ENCODE peak calls at places on chromosomes 11 and 22, in eight cellular contexts. One of them, this sample, is unnamed.
A peak's percentile ranks its signal among the peaks of the same experiment; 100 is the strongest.

GRCh38 chr22:27748355-27749168 is 53.0 kb downstream of the MN1 start:
- DNase-seq in stomach: no peak
- DNase-seq in CD8-positive, alpha-beta T cell: no peak
- DNase-seq in mucosa of descending colon: peak; percentile 13
- DNase-seq in upper lobe of left lung: no peak
- DNase-seq in tibial artery: no peak
- DNase-seq in sigmoid colon: peak; percentile 69
- DNase-seq in osteocyte: no peak
- DNase-seq in this sample: no peak

GRCh38 chr11:47592970-47593369 is 1.2 kb downstream of the C1QTNF4 start:
- DNase-seq in stomach: no peak
- DNase-seq in CD8-positive, alpha-beta T cell: no peak
- DNase-seq in mucosa of descending colon: no peak
- DNase-seq in upper lobe of left lung: no peak
- DNase-seq in tibial artery: no peak
- DNase-seq in sigmoid colon: no peak
- DNase-seq in osteocyte: no peak
- DNase-seq in this sample: no peak

GRCh38 chr11:122138759-122139594 is 23.0 kb upstream of the BLID start:
- DNase-seq in stomach: no peak
- DNase-seq in CD8-positive, alpha-beta T cell: no peak
- DNase-seq in mucosa of descending colon: no peak
- DNase-seq in upper lobe of left lung: no peak
- DNase-seq in tibial artery: no peak
- DNase-seq in sigmoid colon: no peak
- DNase-seq in osteocyte: no peak
- DNase-seq in this sample: no peak

GRCh38 chr11:95089620-95090542 is at the start of gene ENDOD1:
- DNase-seq in stomach: peak; percentile 85
- DNase-seq in CD8-positive, alpha-beta T cell: peak; percentile 91
- DNase-seq in mucosa of descending colon: peak; percentile 88
- DNase-seq in upper lobe of left lung: peak; percentile 97
- DNase-seq in tibial artery: peak; percentile 91
- DNase-seq in sigmoid colon: peak; percentile 88
- DNase-seq in osteocyte: peak; percentile 91
- DNase-seq in this sample: peak; percentile 86

GRCh38 chr11:34962034-34962433 is 45.6 kb downstream of the PDHX start:
- DNase-seq in stomach: no peak
- DNase-seq in CD8-positive, alpha-beta T cell: no peak
- DNase-seq in mucosa of descending colon: no peak
- DNase-seq in upper lobe of left lung: no peak
- DNase-seq in tibial artery: no peak
- DNase-seq in sigmoid colon: no peak
- DNase-seq in osteocyte: no peak
- DNase-seq in this sample: no peak

GRCh38 chr11:47891886-47892285 is 43.7 kb upstream of the NUP160 start:
- DNase-seq in stomach: no peak
- DNase-seq in CD8-positive, alpha-beta T cell: no peak
- DNase-seq in mucosa of descending colon: no peak
- DNase-seq in upper lobe of left lung: no peak
- DNase-seq in tibial artery: no peak
- DNase-seq in sigmoid colon: no peak
- DNase-seq in osteocyte: no peak
- DNase-seq in this sample: no peak

GRCh38 chr11:130047141-130047540 is 22.6 kb upstream of the APLP2 start:
- DNase-seq in stomach: no peak
- DNase-seq in CD8-positive, alpha-beta T cell: no peak
- DNase-seq in mucosa of descending colon: no peak
- DNase-seq in upper lobe of left lung: no peak
- DNase-seq in tibial artery: no peak
- DNase-seq in sigmoid colon: no peak
- DNase-seq in osteocyte: peak; percentile 4
- DNase-seq in this sample: no peak

GRCh38 chr11:36391062-36391461 is 95.0 kb downstream of the PRR5L start:
- DNase-seq in stomach: no peak
- DNase-seq in CD8-positive, alpha-beta T cell: no peak
- DNase-seq in mucosa of descending colon: no peak
- DNase-seq in upper lobe of left lung: no peak
- DNase-seq in tibial artery: no peak
- DNase-seq in sigmoid colon: no peak
- DNase-seq in osteocyte: no peak
- DNase-seq in this sample: no peak

GRCh38 chr11:72038491-72038890 is 39.8 kb downstream of the IL18BP start:
- DNase-seq in stomach: peak; percentile 55
- DNase-seq in CD8-positive, alpha-beta T cell: no peak
- DNase-seq in mucosa of descending colon: peak; percentile 64
- DNase-seq in upper lobe of left lung: no peak
- DNase-seq in tibial artery: peak; percentile 91
- DNase-seq in sigmoid colon: peak; percentile 94
- DNase-seq in osteocyte: no peak
- DNase-seq in this sample: no peak

GRCh38 chr11:133078591-133079179 is 453.6 kb downstream of the OPCML start:
- DNase-seq in stomach: peak; percentile 60
- DNase-seq in CD8-positive, alpha-beta T cell: no peak
- DNase-seq in mucosa of descending colon: peak; percentile 41
- DNase-seq in upper lobe of left lung: no peak
- DNase-seq in tibial artery: no peak
- DNase-seq in sigmoid colon: no peak
- DNase-seq in osteocyte: no peak
- DNase-seq in this sample: no peak

GRCh38 chr11:7637447-7638157 is 35.7 kb downstream of the CYB5R2 start:
- DNase-seq in stomach: no peak
- DNase-seq in CD8-positive, alpha-beta T cell: no peak
- DNase-seq in mucosa of descending colon: no peak
- DNase-seq in upper lobe of left lung: no peak
- DNase-seq in tibial artery: peak; percentile 76
- DNase-seq in sigmoid colon: peak; percentile 88
- DNase-seq in osteocyte: no peak
- DNase-seq in this sample: no peak

GRCh38 chr11:75760710-75761493 is 7.7 kb upstream of the DGAT2 start:
- DNase-seq in stomach: no peak
- DNase-seq in CD8-positive, alpha-beta T cell: no peak
- DNase-seq in mucosa of descending colon: no peak
- DNase-seq in upper lobe of left lung: no peak
- DNase-seq in tibial artery: no peak
- DNase-seq in sigmoid colon: no peak
- DNase-seq in osteocyte: no peak
- DNase-seq in this sample: no peak

GRCh38 chr11:109043318-109043717 is 378.4 kb downstream of the DDX10 start:
- DNase-seq in stomach: no peak
- DNase-seq in CD8-positive, alpha-beta T cell: no peak
- DNase-seq in mucosa of descending colon: no peak
- DNase-seq in upper lobe of left lung: no peak
- DNase-seq in tibial artery: no peak
- DNase-seq in sigmoid colon: no peak
- DNase-seq in osteocyte: no peak
- DNase-seq in this sample: no peak

GRCh38 chr11:109039611-109040010 is 374.7 kb downstream of the DDX10 start:
- DNase-seq in stomach: no peak
- DNase-seq in CD8-positive, alpha-beta T cell: no peak
- DNase-seq in mucosa of descending colon: no peak
- DNase-seq in upper lobe of left lung: no peak
- DNase-seq in tibial artery: no peak
- DNase-seq in sigmoid colon: no peak
- DNase-seq in osteocyte: no peak
- DNase-seq in this sample: no peak

GRCh38 chr11:109041876-109042275 is 377.0 kb downstream of the DDX10 start:
- DNase-seq in stomach: no peak
- DNase-seq in CD8-positive, alpha-beta T cell: no peak
- DNase-seq in mucosa of descending colon: no peak
- DNase-seq in upper lobe of left lung: no peak
- DNase-seq in tibial artery: no peak
- DNase-seq in sigmoid colon: no peak
- DNase-seq in osteocyte: no peak
- DNase-seq in this sample: no peak

GRCh38 chr11:109037856-109038780 is 373.2 kb downstream of the DDX10 start:
- DNase-seq in stomach: no peak
- DNase-seq in CD8-positive, alpha-beta T cell: no peak
- DNase-seq in mucosa of descending colon: no peak
- DNase-seq in upper lobe of left lung: no peak
- DNase-seq in tibial artery: no peak
- DNase-seq in sigmoid colon: no peak
- DNase-seq in osteocyte: no peak
- DNase-seq in this sample: no peak

DNA sequence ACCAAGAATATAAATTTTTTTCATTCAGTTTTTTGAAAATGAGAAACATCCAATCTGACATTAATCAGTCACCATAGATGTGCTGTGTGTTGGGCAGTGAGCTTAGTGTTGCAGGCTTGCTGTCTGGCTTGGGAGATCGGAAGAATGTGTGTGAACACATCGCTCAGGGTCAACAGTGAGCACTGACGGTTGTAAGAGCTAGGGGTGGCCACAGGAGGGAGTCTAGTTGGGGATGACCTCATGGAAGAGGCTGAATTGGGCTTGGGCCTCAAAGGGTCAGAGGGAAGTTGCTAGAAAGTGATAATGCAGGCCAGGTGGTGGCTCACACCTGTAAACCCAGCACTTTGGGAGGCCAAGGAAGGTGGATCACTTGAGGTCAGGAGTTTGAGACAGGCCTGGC is 375.4 kb downstream of the DDX10 start:
- DNase-seq in stomach: no peak
- DNase-seq in CD8-positive, alpha-beta T cell: no peak
- DNase-seq in mucosa of descending colon: no peak
- DNase-seq in upper lobe of left lung: no peak
- DNase-seq in tibial artery: no peak
- DNase-seq in sigmoid colon: no peak
- DNase-seq in osteocyte: no peak
- DNase-seq in this sample: no peak
- TF ChIP-seq CTCF in stomach: no peak
- TF ChIP-seq CTCF in CD8-positive, alpha-beta T cell: no peak
- TF ChIP-seq CTCF in mucosa of descending colon: no peak
- TF ChIP-seq CTCF in upper lobe of left lung: no peak
- TF ChIP-seq CTCF in tibial artery: no peak
- TF ChIP-seq CTCF in sigmoid colon: no peak
- TF ChIP-seq CTCF in osteocyte: peak; percentile 17
- TF ChIP-seq CTCF in this sample: peak; percentile 47

GRCh38 chr11:69135420-69136363 is 20.0 kb upstream of the SMIM38 start:
- DNase-seq in stomach: no peak
- DNase-seq in CD8-positive, alpha-beta T cell: no peak
- DNase-seq in mucosa of descending colon: no peak
- DNase-seq in upper lobe of left lung: no peak
- DNase-seq in tibial artery: peak; percentile 37
- DNase-seq in sigmoid colon: no peak
- DNase-seq in osteocyte: no peak
- DNase-seq in this sample: no peak
- TF ChIP-seq CTCF in stomach: no peak
- TF ChIP-seq CTCF in CD8-positive, alpha-beta T cell: no peak
- TF ChIP-seq CTCF in mucosa of descending colon: no peak
- TF ChIP-seq CTCF in upper lobe of left lung: no peak
- TF ChIP-seq CTCF in tibial artery: no peak
- TF ChIP-seq CTCF in sigmoid colon: no peak
- TF ChIP-seq CTCF in osteocyte: no peak
- TF ChIP-seq CTCF in this sample: no peak

GRCh38 chr11:68271781-68272608 is at the start of gene C11orf24:
- DNase-seq in stomach: peak; percentile 96
- DNase-seq in CD8-positive, alpha-beta T cell: peak; percentile 97
- DNase-seq in mucosa of descending colon: peak; percentile 96
- DNase-seq in upper lobe of left lung: peak; percentile 98
- DNase-seq in tibial artery: peak; percentile 97
- DNase-seq in sigmoid colon: peak; percentile 98
- DNase-seq in osteocyte: peak; percentile 98
- DNase-seq in this sample: peak; percentile 97

GRCh38 chr11:68273056-68273738 is 1.4 kb upstream of the C11orf24 start:
- DNase-seq in stomach: no peak
- DNase-seq in CD8-positive, alpha-beta T cell: no peak
- DNase-seq in mucosa of descending colon: no peak
- DNase-seq in upper lobe of left lung: no peak
- DNase-seq in tibial artery: no peak
- DNase-seq in sigmoid colon: no peak
- DNase-seq in osteocyte: no peak
- DNase-seq in this sample: no peak

GRCh38 chr11:68270334-68271022 is 1.3 kb downstream of the C11orf24 start:
- DNase-seq in stomach: no peak
- DNase-seq in CD8-positive, alpha-beta T cell: no peak
- DNase-seq in mucosa of descending colon: peak; percentile 64
- DNase-seq in upper lobe of left lung: no peak
- DNase-seq in tibial artery: no peak
- DNase-seq in sigmoid colon: no peak
- DNase-seq in osteocyte: no peak
- DNase-seq in this sample: no peak

GRCh38 chr11:68269414-68270081 is 2.2 kb downstream of the C11orf24 start:
- DNase-seq in stomach: no peak
- DNase-seq in CD8-positive, alpha-beta T cell: no peak
- DNase-seq in mucosa of descending colon: no peak
- DNase-seq in upper lobe of left lung: no peak
- DNase-seq in tibial artery: no peak
- DNase-seq in sigmoid colon: no peak
- DNase-seq in osteocyte: no peak
- DNase-seq in this sample: no peak

DNA sequence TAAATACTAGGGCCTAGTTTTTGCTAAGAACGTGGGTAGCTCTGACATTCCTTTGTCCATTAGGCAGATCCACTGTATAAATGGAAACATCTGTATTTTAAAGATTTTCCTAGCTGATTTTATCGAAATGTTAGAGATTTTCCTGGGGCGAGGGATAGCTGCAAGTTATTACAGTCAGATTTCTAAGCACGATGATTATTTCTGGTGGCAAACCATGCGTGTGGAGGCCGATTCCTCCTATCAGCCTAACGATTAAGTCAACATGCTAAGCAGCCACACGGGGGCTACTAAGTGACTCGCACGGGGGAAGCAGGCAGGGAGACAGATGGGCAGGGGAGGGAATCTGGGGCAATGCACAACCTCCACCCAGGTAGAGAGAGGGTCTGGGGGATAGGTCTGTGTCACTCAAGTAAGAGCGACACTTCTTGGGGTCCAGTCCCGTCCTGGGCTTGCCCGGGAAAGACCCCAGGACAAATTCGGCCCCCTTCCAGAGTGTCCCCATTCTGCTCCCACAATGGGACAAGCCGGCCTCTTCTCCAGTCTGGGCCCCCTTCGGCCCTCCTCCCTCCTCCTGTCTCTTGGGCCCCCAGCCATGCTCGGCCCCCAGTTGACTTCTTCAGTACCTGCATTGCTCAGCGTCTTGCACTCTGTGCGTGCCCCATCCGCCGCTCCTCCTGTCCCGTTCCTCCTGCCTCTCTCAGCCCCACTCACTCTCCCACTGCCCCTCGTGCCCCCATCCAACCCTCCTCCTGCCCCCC is 571 bp downstream of the C11orf24 start:
- DNase-seq in stomach: peak; percentile 61
- DNase-seq in CD8-positive, alpha-beta T cell: peak; percentile 67
- DNase-seq in mucosa of descending colon: peak; percentile 57
- DNase-seq in upper lobe of left lung: no peak
- DNase-seq in tibial artery: no peak
- DNase-seq in sigmoid colon: peak; percentile 79
- DNase-seq in osteocyte: no peak
- DNase-seq in this sample: no peak
- TF ChIP-seq CTCF in stomach: no peak
- TF ChIP-seq CTCF in CD8-positive, alpha-beta T cell: peak; percentile 43
- TF ChIP-seq CTCF in mucosa of descending colon: no peak
- TF ChIP-seq CTCF in upper lobe of left lung: peak; percentile 63
- TF ChIP-seq CTCF in tibial artery: peak; percentile 41
- TF ChIP-seq CTCF in sigmoid colon: peak; percentile 38
- TF ChIP-seq CTCF in osteocyte: peak; percentile 56
- TF ChIP-seq CTCF in this sample: peak; percentile 71

DNA sequence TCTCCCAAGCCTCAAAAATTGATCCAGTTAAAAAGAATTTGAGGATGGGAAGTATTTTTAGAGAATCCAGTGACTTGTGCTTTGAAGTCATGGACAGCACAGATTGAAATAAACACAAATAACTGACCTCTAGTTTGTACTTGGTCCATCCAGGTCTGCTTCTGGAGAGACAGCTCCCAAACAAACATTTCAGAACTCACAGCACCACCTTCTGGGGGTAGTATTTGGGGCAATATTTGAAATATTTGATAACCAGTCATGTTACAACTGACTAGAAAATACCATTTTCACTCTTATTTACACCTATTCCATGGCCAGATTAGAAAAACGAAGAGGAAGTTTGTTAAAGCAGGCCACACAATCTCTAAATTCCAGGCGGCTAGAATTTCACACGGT is 56.2 kb downstream of the CTSC start:
- DNase-seq in stomach: no peak
- DNase-seq in CD8-positive, alpha-beta T cell: no peak
- DNase-seq in mucosa of descending colon: no peak
- DNase-seq in upper lobe of left lung: no peak
- DNase-seq in tibial artery: no peak
- DNase-seq in sigmoid colon: no peak
- DNase-seq in osteocyte: no peak
- DNase-seq in this sample: no peak
- TF ChIP-seq CTCF in stomach: no peak
- TF ChIP-seq CTCF in CD8-positive, alpha-beta T cell: no peak
- TF ChIP-seq CTCF in mucosa of descending colon: no peak
- TF ChIP-seq CTCF in upper lobe of left lung: no peak
- TF ChIP-seq CTCF in tibial artery: peak; percentile 7
- TF ChIP-seq CTCF in sigmoid colon: no peak
- TF ChIP-seq CTCF in osteocyte: no peak
- TF ChIP-seq CTCF in this sample: no peak